ENCODE peak calls at places on chromosome 3, in eight cellular contexts. B is C1 segment of cervical spinal cord; N is fibroblast of pulmonary artery; Y is A549; K is right cardiac atrium; P is fibroblast of mammary gland; D is Panc1; G is CD8-positive, alpha-beta T cell. W is an unnamed sample.

GRCh38 chr3:133330043-133330442 is 69.8 kb upstream of the BFSP2 start:
- DNase-seq in B (no peak), N (peak; percentile 5), Y (no peak), K (no peak), P (no peak), D (no peak), G (no peak), W (peak; percentile 23)

GRCh38 chr3:56985460-56986327 is 74.8 kb upstream of the SPATA12 start:
- DNase-seq in B (no peak), N (no peak), Y (no peak), K (no peak), P (peak; percentile 74), D (no peak), G (no peak), W (no peak)

GRCh38 chr3:46496745-46497555 is 826 bp upstream of the RTP3 start:
- DNase-seq in B (no peak), N (peak; percentile 23), Y (peak; percentile 6), K (no peak), P (no peak), D (no peak), G (peak; percentile 20), W (no peak)

GRCh38 chr3:190495796-190496195 is 18.1 kb upstream of the IL1RAP start:
- DNase-seq in B (no peak), N (no peak), Y (no peak), K (no peak), P (peak; percentile 60), D (no peak), G (no peak), W (no peak)

GRCh38 chr3:39148116-39149058 is 5.0 kb downstream of the CSRNP1 start:
- DNase-seq in B (no peak), N (peak; percentile 68), Y (no peak), K (no peak), P (peak; percentile 35), D (no peak), G (no peak), W (no peak)

GRCh38 chr3:38645601-38646000 is 3.9 kb downstream of the SCN5A start:
- DNase-seq in B (no peak), N (no peak), Y (no peak), K (no peak), P (no peak), D (no peak), G (no peak), W (no peak)

GRCh38 chr3:123449986-123450474 is 1.1 kb upstream of the ADCY5 start:
- DNase-seq in B (no peak), N (no peak), Y (peak; percentile 31), K (peak; percentile 72), P (no peak), D (no peak), G (no peak), W (no peak)

GRCh38 chr3:194472290-194472920 is 14.4 kb downstream of the ATP13A3 start:
- DNase-seq in B (no peak), N (peak; percentile 83), Y (peak; percentile 25), K (no peak), P (peak; percentile 85), D (peak; percentile 67), G (no peak), W (peak; percentile 38)

GRCh38 chr3:182786564-182787196 is 6.6 kb upstream of the ATP11B start:
- DNase-seq in B (no peak), N (no peak), Y (no peak), K (no peak), P (no peak), D (no peak), G (no peak), W (no peak)